ENCODE peak calls at places on chromosomes 12 and 14, in four cellular contexts. T, O, Q and J are unnamed samples.

GRCh38 chr14:96090441-96091148 is 51.4 kb downstream of the C14orf132 start:
- DNase-seq in O (peak), T (no peak), Q (peak), J (no peak)

GRCh38 chr14:34365309-34365915 is 96.6 kb downstream of the SPTSSA start:
- DNase-seq in O (no peak), T (no peak), Q (no peak), J (no peak)

GRCh38 chr14:105765893-105766614 is 239.7 kb downstream of the TMEM121 start:
- DNase-seq in T (no peak), O (no peak), Q (no peak), J (no peak)

GRCh38 chr14:64118892-64119291 is 175.3 kb downstream of the ESR2 start:
- DNase-seq in O (no peak), Q (no peak), T (no peak), J (no peak)

GRCh38 chr12:122021822-122022392 is at the start of gene BCL7A:
- DNase-seq in T (no peak), O (peak), Q (peak), J (no peak)

GRCh38 chr14:105526781-105527380 is 498 bp downstream of the TMEM121 start:
- DNase-seq in T (no peak), Q (no peak), O (no peak), J (no peak)

GRCh38 chr12:123005081-123005626 is 24.7 kb downstream of the ARL6IP4 start:
- DNase-seq in O (no peak), T (no peak), Q (no peak), J (no peak)

GRCh38 chr12:118603610-118604361 is 227.4 kb downstream of the SUDS3 start:
- DNase-seq in T (no peak), Q (no peak), O (no peak), J (no peak)

GRCh38 chr14:100524933-100525243 is 62.3 kb downstream of the BEGAIN start:
- DNase-seq in Q (no peak), O (no peak), T (no peak), J (no peak)

GRCh38 chr14:39267592-39268112 is 33.9 kb downstream of the MIA2 start:
- DNase-seq in Q (no peak), O (no peak), T (no peak), J (no peak)

GRCh38 chr12:113109872-113110623 is 25.5 kb downstream of the RASAL1 start:
- DNase-seq in T (no peak), Q (no peak), O (no peak), J (no peak)

GRCh38 chr12:44019118-44019517 is 183.2 kb downstream of the TMEM117 start:
- DNase-seq in O (no peak), Q (no peak), T (no peak), J (no peak)